ENCODE peak calls at places on chromosomes 4 and X, in nine cellular contexts. One of them, this sample, is unnamed.

GRCh38 chr4:134622194-134622593 is 420.6 kb upstream of the PABPC4L start:
- DNase-seq in ELR: no peak
- DNase-seq in mesendoderm: no peak
- DNase-seq in CD4-positive, alpha-beta memory T cell: no peak
- DNase-seq in AG10803: no peak
- DNase-seq in putamen: no peak
- DNase-seq in activated CD4-positive, alpha-beta T cell treated with anti-CD3 and anti-CD28 coated beads for 48 hours: no peak
- DNase-seq in fibroblast of mammary gland: no peak
- DNase-seq in stimulated activated CD8-positive, alpha-beta memory T cell treated with anti-CD3 and anti-CD28 coated beads, Interleukin-4, amount 100 ng/mL, for 48 hours: no peak
- DNase-seq in this sample: no peak

GRCh38 chr4:22668301-22668700 is 24.4 kb upstream of the GBA3 start:
- DNase-seq in ELR: no peak
- DNase-seq in mesendoderm: no peak
- DNase-seq in CD4-positive, alpha-beta memory T cell: no peak
- DNase-seq in AG10803: peak
- DNase-seq in putamen: no peak
- DNase-seq in activated CD4-positive, alpha-beta T cell treated with anti-CD3 and anti-CD28 coated beads for 48 hours: no peak
- DNase-seq in fibroblast of mammary gland: peak
- DNase-seq in stimulated activated CD8-positive, alpha-beta memory T cell treated with anti-CD3 and anti-CD28 coated beads, Interleukin-4, amount 100 ng/mL, for 48 hours: no peak
- DNase-seq in this sample: no peak

GRCh38 chr4:42412251-42412650 is 15.0 kb downstream of the SHISA3 start:
- DNase-seq in ELR: peak
- DNase-seq in mesendoderm: peak
- DNase-seq in CD4-positive, alpha-beta memory T cell: no peak
- DNase-seq in AG10803: peak
- DNase-seq in putamen: no peak
- DNase-seq in activated CD4-positive, alpha-beta T cell treated with anti-CD3 and anti-CD28 coated beads for 48 hours: no peak
- DNase-seq in fibroblast of mammary gland: peak
- DNase-seq in stimulated activated CD8-positive, alpha-beta memory T cell treated with anti-CD3 and anti-CD28 coated beads, Interleukin-4, amount 100 ng/mL, for 48 hours: no peak
- DNase-seq in this sample: peak

GRCh38 chrX:51568586-51568985 is 50.1 kb downstream of the CENPVL3 start:
- DNase-seq in ELR: peak
- DNase-seq in mesendoderm: no peak
- DNase-seq in CD4-positive, alpha-beta memory T cell: no peak
- DNase-seq in AG10803: peak
- DNase-seq in putamen: no peak
- DNase-seq in activated CD4-positive, alpha-beta T cell treated with anti-CD3 and anti-CD28 coated beads for 48 hours: no peak
- DNase-seq in fibroblast of mammary gland: peak
- DNase-seq in stimulated activated CD8-positive, alpha-beta memory T cell treated with anti-CD3 and anti-CD28 coated beads, Interleukin-4, amount 100 ng/mL, for 48 hours: no peak
- DNase-seq in this sample: peak

GRCh38 chr4:770022-770421 is 55.9 kb downstream of the CPLX1 start:
- DNase-seq in ELR: peak
- DNase-seq in mesendoderm: no peak
- DNase-seq in CD4-positive, alpha-beta memory T cell: no peak
- DNase-seq in AG10803: peak
- DNase-seq in putamen: no peak
- DNase-seq in activated CD4-positive, alpha-beta T cell treated with anti-CD3 and anti-CD28 coated beads for 48 hours: no peak
- DNase-seq in fibroblast of mammary gland: peak
- DNase-seq in stimulated activated CD8-positive, alpha-beta memory T cell treated with anti-CD3 and anti-CD28 coated beads, Interleukin-4, amount 100 ng/mL, for 48 hours: no peak
- DNase-seq in this sample: peak

GRCh38 chr4:61520176-61520575 is 320.1 kb downstream of the ADGRL3 start:
- DNase-seq in ELR: no peak
- DNase-seq in mesendoderm: no peak
- DNase-seq in CD4-positive, alpha-beta memory T cell: no peak
- DNase-seq in AG10803: no peak
- DNase-seq in putamen: no peak
- DNase-seq in activated CD4-positive, alpha-beta T cell treated with anti-CD3 and anti-CD28 coated beads for 48 hours: no peak
- DNase-seq in fibroblast of mammary gland: no peak
- DNase-seq in stimulated activated CD8-positive, alpha-beta memory T cell treated with anti-CD3 and anti-CD28 coated beads, Interleukin-4, amount 100 ng/mL, for 48 hours: no peak
- DNase-seq in this sample: no peak

GRCh38 chr4:33725861-33726260 is 2518.5 kb downstream of the ARAP2 start:
- DNase-seq in ELR: no peak
- DNase-seq in mesendoderm: no peak
- DNase-seq in CD4-positive, alpha-beta memory T cell: no peak
- DNase-seq in AG10803: no peak
- DNase-seq in putamen: no peak
- DNase-seq in activated CD4-positive, alpha-beta T cell treated with anti-CD3 and anti-CD28 coated beads for 48 hours: no peak
- DNase-seq in fibroblast of mammary gland: no peak
- DNase-seq in stimulated activated CD8-positive, alpha-beta memory T cell treated with anti-CD3 and anti-CD28 coated beads, Interleukin-4, amount 100 ng/mL, for 48 hours: no peak
- DNase-seq in this sample: no peak

GRCh38 chr4:38857354-38858096 is 908 bp upstream of the TLR6 start:
- DNase-seq in ELR: peak
- DNase-seq in mesendoderm: peak
- DNase-seq in CD4-positive, alpha-beta memory T cell: no peak
- DNase-seq in AG10803: peak
- DNase-seq in putamen: peak
- DNase-seq in activated CD4-positive, alpha-beta T cell treated with anti-CD3 and anti-CD28 coated beads for 48 hours: peak
- DNase-seq in fibroblast of mammary gland: peak
- DNase-seq in stimulated activated CD8-positive, alpha-beta memory T cell treated with anti-CD3 and anti-CD28 coated beads, Interleukin-4, amount 100 ng/mL, for 48 hours: peak
- DNase-seq in this sample: peak

GRCh38 chr4:42653606-42654560 is 3.0 kb downstream of the ATP8A1 start:
- DNase-seq in ELR: no peak
- DNase-seq in mesendoderm: no peak
- DNase-seq in CD4-positive, alpha-beta memory T cell: no peak
- DNase-seq in AG10803: no peak
- DNase-seq in putamen: no peak
- DNase-seq in activated CD4-positive, alpha-beta T cell treated with anti-CD3 and anti-CD28 coated beads for 48 hours: no peak
- DNase-seq in fibroblast of mammary gland: peak
- DNase-seq in stimulated activated CD8-positive, alpha-beta memory T cell treated with anti-CD3 and anti-CD28 coated beads, Interleukin-4, amount 100 ng/mL, for 48 hours: no peak
- DNase-seq in this sample: no peak

GRCh38 chr4:167595898-167596297 is 361.6 kb upstream of the SPOCK3 start:
- DNase-seq in ELR: peak
- DNase-seq in mesendoderm: peak
- DNase-seq in CD4-positive, alpha-beta memory T cell: no peak
- DNase-seq in AG10803: no peak
- DNase-seq in putamen: no peak
- DNase-seq in activated CD4-positive, alpha-beta T cell treated with anti-CD3 and anti-CD28 coated beads for 48 hours: no peak
- DNase-seq in fibroblast of mammary gland: no peak
- DNase-seq in stimulated activated CD8-positive, alpha-beta memory T cell treated with anti-CD3 and anti-CD28 coated beads, Interleukin-4, amount 100 ng/mL, for 48 hours: no peak
- DNase-seq in this sample: no peak

GRCh38 chrX:42102586-42103282 is 179.4 kb upstream of the CASK start:
- DNase-seq in ELR: no peak
- DNase-seq in mesendoderm: no peak
- DNase-seq in CD4-positive, alpha-beta memory T cell: no peak
- DNase-seq in AG10803: no peak
- DNase-seq in putamen: no peak
- DNase-seq in activated CD4-positive, alpha-beta T cell treated with anti-CD3 and anti-CD28 coated beads for 48 hours: no peak
- DNase-seq in fibroblast of mammary gland: no peak
- DNase-seq in stimulated activated CD8-positive, alpha-beta memory T cell treated with anti-CD3 and anti-CD28 coated beads, Interleukin-4, amount 100 ng/mL, for 48 hours: no peak
- DNase-seq in this sample: no peak

GRCh38 chrX:1453951-1454785 is 1.5 kb upstream of the ASMTL start:
- DNase-seq in ELR: peak
- DNase-seq in mesendoderm: peak
- DNase-seq in CD4-positive, alpha-beta memory T cell: peak
- DNase-seq in AG10803: peak
- DNase-seq in putamen: peak
- DNase-seq in activated CD4-positive, alpha-beta T cell treated with anti-CD3 and anti-CD28 coated beads for 48 hours: peak
- DNase-seq in fibroblast of mammary gland: peak
- DNase-seq in stimulated activated CD8-positive, alpha-beta memory T cell treated with anti-CD3 and anti-CD28 coated beads, Interleukin-4, amount 100 ng/mL, for 48 hours: peak
- DNase-seq in this sample: peak

GRCh38 chr4:128606173-128606572 is 203.3 kb upstream of the JADE1 start:
- DNase-seq in ELR: peak
- DNase-seq in mesendoderm: no peak
- DNase-seq in CD4-positive, alpha-beta memory T cell: no peak
- DNase-seq in AG10803: peak
- DNase-seq in putamen: no peak
- DNase-seq in activated CD4-positive, alpha-beta T cell treated with anti-CD3 and anti-CD28 coated beads for 48 hours: no peak
- DNase-seq in fibroblast of mammary gland: peak
- DNase-seq in stimulated activated CD8-positive, alpha-beta memory T cell treated with anti-CD3 and anti-CD28 coated beads, Interleukin-4, amount 100 ng/mL, for 48 hours: no peak
- DNase-seq in this sample: peak

GRCh38 chrX:111131572-111131971 is 35.6 kb downstream of the PAK3 start:
- DNase-seq in ELR: peak
- DNase-seq in mesendoderm: no peak
- DNase-seq in CD4-positive, alpha-beta memory T cell: no peak
- DNase-seq in AG10803: peak
- DNase-seq in putamen: no peak
- DNase-seq in activated CD4-positive, alpha-beta T cell treated with anti-CD3 and anti-CD28 coated beads for 48 hours: no peak
- DNase-seq in fibroblast of mammary gland: peak
- DNase-seq in stimulated activated CD8-positive, alpha-beta memory T cell treated with anti-CD3 and anti-CD28 coated beads, Interleukin-4, amount 100 ng/mL, for 48 hours: no peak
- DNase-seq in this sample: peak

GRCh38 chr4:89868261-89868660 is 26.4 kb upstream of the MMRN1 start:
- DNase-seq in ELR: no peak
- DNase-seq in mesendoderm: no peak
- DNase-seq in CD4-positive, alpha-beta memory T cell: no peak
- DNase-seq in AG10803: no peak
- DNase-seq in putamen: no peak
- DNase-seq in activated CD4-positive, alpha-beta T cell treated with anti-CD3 and anti-CD28 coated beads for 48 hours: no peak
- DNase-seq in fibroblast of mammary gland: no peak
- DNase-seq in stimulated activated CD8-positive, alpha-beta memory T cell treated with anti-CD3 and anti-CD28 coated beads, Interleukin-4, amount 100 ng/mL, for 48 hours: no peak
- DNase-seq in this sample: no peak

GRCh38 chrX:38004046-38004445 is 2.3 kb upstream of the SYTL5 start:
- DNase-seq in ELR: no peak
- DNase-seq in mesendoderm: no peak
- DNase-seq in CD4-positive, alpha-beta memory T cell: no peak
- DNase-seq in AG10803: no peak
- DNase-seq in putamen: no peak
- DNase-seq in activated CD4-positive, alpha-beta T cell treated with anti-CD3 and anti-CD28 coated beads for 48 hours: no peak
- DNase-seq in fibroblast of mammary gland: peak
- DNase-seq in stimulated activated CD8-positive, alpha-beta memory T cell treated with anti-CD3 and anti-CD28 coated beads, Interleukin-4, amount 100 ng/mL, for 48 hours: no peak
- DNase-seq in this sample: no peak

GRCh38 chrX:64975989-64976672 is at the start of gene ZC4H2:
- DNase-seq in ELR: peak
- DNase-seq in mesendoderm: peak
- DNase-seq in CD4-positive, alpha-beta memory T cell: peak
- DNase-seq in AG10803: peak
- DNase-seq in putamen: peak
- DNase-seq in activated CD4-positive, alpha-beta T cell treated with anti-CD3 and anti-CD28 coated beads for 48 hours: peak
- DNase-seq in fibroblast of mammary gland: peak
- DNase-seq in stimulated activated CD8-positive, alpha-beta memory T cell treated with anti-CD3 and anti-CD28 coated beads, Interleukin-4, amount 100 ng/mL, for 48 hours: peak
- DNase-seq in this sample: peak

GRCh38 chrX:125532411-125533089 is 212.9 kb downstream of the TEX13C start:
- DNase-seq in ELR: no peak
- DNase-seq in mesendoderm: no peak
- DNase-seq in CD4-positive, alpha-beta memory T cell: no peak
- DNase-seq in AG10803: no peak
- DNase-seq in putamen: no peak
- DNase-seq in activated CD4-positive, alpha-beta T cell treated with anti-CD3 and anti-CD28 coated beads for 48 hours: no peak
- DNase-seq in fibroblast of mammary gland: no peak
- DNase-seq in stimulated activated CD8-positive, alpha-beta memory T cell treated with anti-CD3 and anti-CD28 coated beads, Interleukin-4, amount 100 ng/mL, for 48 hours: no peak
- DNase-seq in this sample: no peak

GRCh38 chr4:148716361-148717063 is 274.3 kb upstream of the NR3C2 start:
- DNase-seq in ELR: no peak
- DNase-seq in mesendoderm: peak
- DNase-seq in CD4-positive, alpha-beta memory T cell: no peak
- DNase-seq in AG10803: no peak
- DNase-seq in putamen: no peak
- DNase-seq in activated CD4-positive, alpha-beta T cell treated with anti-CD3 and anti-CD28 coated beads for 48 hours: no peak
- DNase-seq in fibroblast of mammary gland: no peak
- DNase-seq in stimulated activated CD8-positive, alpha-beta memory T cell treated with anti-CD3 and anti-CD28 coated beads, Interleukin-4, amount 100 ng/mL, for 48 hours: no peak
- DNase-seq in this sample: peak

GRCh38 chr4:155578219-155578618 is 88.4 kb upstream of the GUCY1A1 start:
- DNase-seq in ELR: no peak
- DNase-seq in mesendoderm: no peak
- DNase-seq in CD4-positive, alpha-beta memory T cell: no peak
- DNase-seq in AG10803: no peak
- DNase-seq in putamen: no peak
- DNase-seq in activated CD4-positive, alpha-beta T cell treated with anti-CD3 and anti-CD28 coated beads for 48 hours: no peak
- DNase-seq in fibroblast of mammary gland: no peak
- DNase-seq in stimulated activated CD8-positive, alpha-beta memory T cell treated with anti-CD3 and anti-CD28 coated beads, Interleukin-4, amount 100 ng/mL, for 48 hours: no peak
- DNase-seq in this sample: no peak

GRCh38 chrX:143894938-143895337 is 11.1 kb downstream of the UBE2NL start:
- DNase-seq in ELR: no peak
- DNase-seq in mesendoderm: no peak
- DNase-seq in CD4-positive, alpha-beta memory T cell: no peak
- DNase-seq in AG10803: no peak
- DNase-seq in putamen: no peak
- DNase-seq in activated CD4-positive, alpha-beta T cell treated with anti-CD3 and anti-CD28 coated beads for 48 hours: no peak
- DNase-seq in fibroblast of mammary gland: no peak
- DNase-seq in stimulated activated CD8-positive, alpha-beta memory T cell treated with anti-CD3 and anti-CD28 coated beads, Interleukin-4, amount 100 ng/mL, for 48 hours: no peak
- DNase-seq in this sample: no peak

This sample was measured in AG08396.